ENCODE peak calls at places on chromosomes 12 and 14, in eight cellular contexts. H is mammary epithelial cell; F is neural crest cell; D is stimulated activated CD8-positive, alpha-beta memory T cell treated with anti-CD3 and anti-CD28 coated beads, Interleukin-7, amount 100 ng/mL, for 1 hour; N is AG09309; P is H9; V is lung; J is DMS153. O is an unnamed sample.

GRCh38 chr12:126668961-126669360 is 1598.0 kb upstream of the TMEM132C start:
- DNase-seq in P (no peak), H (no peak), D (no peak), J (no peak), V (no peak), N (peak; percentile 71), F (no peak), O (no peak)

GRCh38 chr12:124700810-124701594 is 133.6 kb upstream of the NCOR2 start:
- DNase-seq in P (peak; percentile 34), N (no peak), F (no peak), D (no peak), H (no peak), V (peak; percentile 82), J (no peak), O (no peak)

GRCh38 chr12:130664772-130665171 is 51.3 kb downstream of the RIMBP2 start:
- DNase-seq in V (no peak), P (no peak), D (no peak), F (no peak), J (no peak), N (no peak), H (no peak), O (no peak)

GRCh38 chr14:95619785-95620417 is 66.3 kb upstream of the TCL1B start:
- DNase-seq in J (peak; percentile 25), H (no peak), P (peak; percentile 35), V (no peak), F (no peak), D (no peak), N (no peak), O (no peak)

GRCh38 chr12:11621797-11622423 is 27.6 kb upstream of the ETV6 start:
- DNase-seq in J (no peak), D (no peak), V (no peak), F (no peak), H (no peak), N (no peak), P (peak; percentile 55), O (no peak)

GRCh38 chr14:32702571-32702970 is 236.1 kb upstream of the NPAS3 start:
- DNase-seq in J (no peak), F (peak; percentile 52), D (no peak), H (peak; percentile 21), P (peak; percentile 73), N (no peak), V (no peak), O (peak; percentile 18)

GRCh38 chr12:102216086-102216691 is 18.6 kb upstream of the PMCH start:
- DNase-seq in H (peak; percentile 8), P (no peak), V (no peak), D (no peak), N (no peak), J (no peak), F (no peak), O (no peak)

GRCh38 chr12:6362383-6362782 is 13.0 kb downstream of the SCNN1A start:
- DNase-seq in J (no peak), P (no peak), F (no peak), N (no peak), V (no peak), H (no peak), D (no peak), O (no peak)

GRCh38 chr14:28742171-28742846 is 24.3 kb upstream of the FOXG1 start:
- DNase-seq in N (no peak), D (no peak), F (no peak), V (no peak), H (no peak), J (no peak), P (no peak), O (no peak)

GRCh38 chr12:10241781-10242180 is 29.1 kb downstream of the GABARAPL1 start:
- DNase-seq in H (no peak), F (no peak), P (no peak), D (no peak), V (no peak), N (no peak), J (no peak), O (no peak)

GRCh38 chr14:89658977-89659670 is 242.1 kb upstream of the FOXN3 start:
- DNase-seq in P (no peak), J (no peak), N (no peak), V (no peak), H (no peak), F (no peak), D (no peak), O (no peak)

GRCh38 chr12:63995512-63995911 is 151.0 kb downstream of the SRGAP1 start:
- DNase-seq in J (no peak), V (no peak), N (no peak), P (no peak), D (no peak), H (peak; percentile 55), F (no peak), O (no peak)

GRCh38 chr14:38210587-38211257 is 3.0 kb downstream of the SSTR1 start:
- DNase-seq in J (no peak), F (no peak), D (no peak), P (no peak), H (no peak), V (no peak), N (no peak), O (no peak)

GRCh38 chr12:85872497-85873091 is 1.5 kb upstream of the NTS start:
- DNase-seq in D (no peak), F (no peak), H (peak; percentile 45), J (peak; percentile 52), N (peak; percentile 32), P (no peak), V (no peak), O (no peak)

GRCh38 chr14:38882533-38882932 is 220.5 kb downstream of the SEC23A start:
- DNase-seq in P (no peak), F (no peak), D (no peak), H (no peak), V (no peak), N (no peak), J (no peak), O (no peak)

GRCh38 chr14:100810861-100811461 is 15.0 kb upstream of the MEG3 start:
- DNase-seq in J (no peak), F (no peak), V (no peak), H (no peak), D (no peak), N (no peak), P (no peak), O (no peak)

GRCh38 chr14:67837011-67837624 is 17.5 kb downstream of the RAD51B start:
- DNase-seq in P (no peak), V (peak; percentile 41), D (peak; percentile 24), N (peak; percentile 61), H (peak; percentile 69), J (peak; percentile 8), F (peak; percentile 47), O (peak; percentile 80)